ENCODE peak calls at places on chromosomes 2 and 18, in four cellular contexts. One of them, this sample, is unnamed.

GRCh38 chr18:26051845-26052244 is 38.6 kb downstream of the SS18 start:
- DNase-seq in GM12878: no peak
- DNase-seq in K562: no peak
- DNase-seq in HepG2: no peak
- DNase-seq in this sample: peak; percentile 34

GRCh38 chr18:74633652-74634352 is 36.1 kb downstream of the ZNF407 start:
- DNase-seq in GM12878: no peak
- DNase-seq in HepG2: no peak
- DNase-seq in K562: no peak
- DNase-seq in this sample: no peak

GRCh38 chr2:122136071-122136470 is 380.6 kb downstream of the TSN start:
- DNase-seq in HepG2: peak; percentile 56
- DNase-seq in GM12878: no peak
- DNase-seq in K562: peak; percentile 41
- DNase-seq in this sample: no peak

GRCh38 chr2:240822280-240822847 is 2.3 kb upstream of the KIF1A start:
- DNase-seq in HepG2: no peak
- DNase-seq in GM12878: no peak
- DNase-seq in K562: no peak
- DNase-seq in this sample: no peak

GRCh38 chr2:102186676-102187190 is at the start of gene IL1RL2:
- DNase-seq in HepG2: no peak
- DNase-seq in GM12878: no peak
- DNase-seq in K562: no peak
- DNase-seq in this sample: no peak

GRCh38 chr2:28274911-28275685 is 117.6 kb upstream of the FOSL2 start:
- DNase-seq in HepG2: no peak
- DNase-seq in K562: no peak
- DNase-seq in GM12878: no peak
- DNase-seq in this sample: peak; percentile 97

GRCh38 chr2:171247741-171248140 is 87.0 kb upstream of the TLK1 start:
- DNase-seq in HepG2: no peak
- DNase-seq in K562: no peak
- DNase-seq in GM12878: no peak
- DNase-seq in this sample: no peak

GRCh38 chr2:173343921-173344320 is 10.8 kb upstream of the CDCA7 start:
- DNase-seq in GM12878: no peak
- DNase-seq in K562: no peak
- DNase-seq in HepG2: no peak
- DNase-seq in this sample: no peak

GRCh38 chr2:70947556-70948184 is 12.0 kb downstream of the ATP6V1B1 start:
- DNase-seq in K562: no peak
- DNase-seq in GM12878: no peak
- DNase-seq in HepG2: no peak
- DNase-seq in this sample: peak; percentile 65

GRCh38 chr2:223649941-223650530 is 47.9 kb upstream of the SCG2 start:
- DNase-seq in K562: no peak
- DNase-seq in HepG2: no peak
- DNase-seq in GM12878: no peak
- DNase-seq in this sample: no peak

GRCh38 chr18:61738042-61738441 is 154.8 kb downstream of the RNF152 start:
- DNase-seq in HepG2: no peak
- DNase-seq in K562: no peak
- DNase-seq in GM12878: no peak
- DNase-seq in this sample: no peak

GRCh38 chr18:75075016-75075305 is 134.0 kb downstream of the PTGR3 start:
- DNase-seq in GM12878: no peak
- DNase-seq in K562: no peak
- DNase-seq in HepG2: no peak
- DNase-seq in this sample: no peak

GRCh38 chr2:97961534-97961933 is 34.2 kb downstream of the TMEM131 start:
- DNase-seq in K562: no peak
- DNase-seq in HepG2: no peak
- DNase-seq in GM12878: peak; percentile 65
- DNase-seq in this sample: no peak

GRCh38 chr18:36728345-36728744 is 100.5 kb downstream of the TPGS2 start:
- DNase-seq in K562: no peak
- DNase-seq in GM12878: no peak
- DNase-seq in HepG2: no peak
- DNase-seq in this sample: no peak

GRCh38 chr18:8773980-8774379 is 68.6 kb downstream of the MTCL1 start:
- DNase-seq in K562: no peak
- DNase-seq in HepG2: no peak
- DNase-seq in GM12878: no peak
- DNase-seq in this sample: no peak

GRCh38 chr2:48767330-48767729 is 11.8 kb upstream of the LHCGR start:
- DNase-seq in HepG2: no peak
- DNase-seq in K562: no peak
- DNase-seq in GM12878: no peak
- DNase-seq in this sample: no peak

GRCh38 chr2:73987948-73988700 is 3.4 kb downstream of the TET3 start:
- DNase-seq in HepG2: no peak
- DNase-seq in GM12878: no peak
- DNase-seq in K562: no peak
- DNase-seq in this sample: no peak

GRCh38 chr2:64063924-64064331 is 44.7 kb upstream of the VPS54 start:
- DNase-seq in HepG2: peak; percentile 21
- DNase-seq in GM12878: no peak
- DNase-seq in K562: no peak
- DNase-seq in this sample: peak; percentile 89
- TF ChIP-seq MYC in HepG2: no peak
- TF ChIP-seq MYC in GM12878: no peak
- TF ChIP-seq MYC in K562: no peak
- TF ChIP-seq MYC in this sample: no peak

DNA sequence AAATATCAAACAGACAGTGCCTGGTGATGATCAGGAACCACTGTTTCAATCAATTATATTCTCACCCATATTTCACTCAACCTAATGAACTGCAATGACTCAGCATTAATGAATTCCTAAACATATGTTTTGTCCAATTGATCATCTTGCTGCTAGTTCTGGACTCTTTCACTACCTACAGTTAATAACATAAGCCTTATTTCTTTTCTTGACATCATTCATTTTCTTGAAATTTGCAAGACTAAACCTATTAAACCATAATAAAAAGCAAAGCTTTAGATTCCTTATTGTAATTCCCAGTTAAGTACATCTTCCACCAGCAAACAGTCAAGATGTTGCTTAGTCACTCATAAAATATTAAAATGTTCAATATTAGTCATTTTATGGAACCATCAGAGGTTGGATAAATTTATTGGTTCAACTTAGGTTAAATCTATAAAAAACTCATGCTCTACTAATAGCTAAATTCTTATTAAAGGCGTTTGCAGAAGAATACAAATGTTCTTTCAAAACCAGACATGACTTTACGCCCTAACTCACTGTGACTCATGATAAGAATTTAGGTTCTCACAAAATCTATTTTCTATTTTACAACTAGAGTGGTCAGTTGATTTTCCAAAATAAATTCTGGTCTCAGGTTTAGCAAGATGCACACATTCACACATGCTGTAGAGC is 599.4 kb downstream of the RNF144A start:
- DNase-seq in K562: no peak
- DNase-seq in HepG2: no peak
- DNase-seq in GM12878: no peak
- DNase-seq in this sample: no peak
- TF ChIP-seq EZH2 in K562: no peak
- TF ChIP-seq EZH2 in HepG2: no peak
- TF ChIP-seq EZH2 in GM12878: no peak
- TF ChIP-seq EZH2 in this sample: no peak

GRCh38 chr2:72887032-72887835 is at the start of gene SPR:
- DNase-seq in K562: peak; percentile 88
- DNase-seq in HepG2: peak; percentile 68
- DNase-seq in GM12878: no peak
- DNase-seq in this sample: peak; percentile 70
- TF ChIP-seq MYC in K562: no peak
- TF ChIP-seq MYC in HepG2: peak; percentile 73
- TF ChIP-seq MYC in GM12878: no peak
- TF ChIP-seq MYC in this sample: no peak

GRCh38 chr2:206443735-206444527 is 599 bp downstream of the ADAM23 start:
- DNase-seq in K562: no peak
- DNase-seq in HepG2: no peak
- DNase-seq in GM12878: no peak
- DNase-seq in this sample: peak; percentile 50
- TF ChIP-seq EZH2 in K562: no peak
- TF ChIP-seq EZH2 in HepG2: peak; percentile 99
- TF ChIP-seq EZH2 in GM12878: peak; percentile 72
- TF ChIP-seq EZH2 in this sample: no peak

GRCh38 chr2:218643751-218644310 is 15.6 kb downstream of the ZNF142 start:
- DNase-seq in GM12878: no peak
- DNase-seq in K562: no peak
- DNase-seq in HepG2: no peak
- DNase-seq in this sample: no peak
- TF ChIP-seq MYC in GM12878: no peak
- TF ChIP-seq MYC in K562: no peak
- TF ChIP-seq MYC in HepG2: no peak
- TF ChIP-seq MYC in this sample: no peak

DNA sequence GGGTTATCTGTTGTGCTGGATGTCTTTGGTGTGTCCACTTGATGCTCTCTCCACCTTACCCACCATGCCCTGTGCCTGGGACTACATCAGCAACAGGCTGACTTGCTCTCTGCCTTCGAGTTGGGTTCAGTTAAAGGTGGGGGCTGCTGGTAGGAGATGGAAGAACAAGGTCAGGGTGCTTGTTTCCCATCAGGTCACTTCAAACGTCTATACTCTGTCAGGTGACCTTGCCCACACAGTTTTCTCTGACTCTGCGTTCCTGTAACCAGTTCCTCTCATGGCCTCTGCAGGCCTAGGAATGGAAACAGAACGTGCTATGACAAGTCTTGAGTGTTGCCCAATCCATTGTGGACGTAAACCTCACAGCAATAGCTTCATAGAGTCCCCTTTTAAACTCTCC is 38.4 kb upstream of the PAPOLG start:
- DNase-seq in GM12878: no peak
- DNase-seq in HepG2: peak; percentile 24
- DNase-seq in K562: no peak
- DNase-seq in this sample: no peak
- TF ChIP-seq EZH2 in GM12878: no peak
- TF ChIP-seq EZH2 in HepG2: no peak
- TF ChIP-seq EZH2 in K562: no peak
- TF ChIP-seq EZH2 in this sample: no peak

GRCh38 chr2:65070172-65070830 is 14.1 kb downstream of the CEP68 start:
- DNase-seq in GM12878: no peak
- DNase-seq in K562: no peak
- DNase-seq in HepG2: peak; percentile 84
- DNase-seq in this sample: peak; percentile 58
- TF ChIP-seq MYC in GM12878: no peak
- TF ChIP-seq MYC in K562: no peak
- TF ChIP-seq MYC in HepG2: no peak
- TF ChIP-seq MYC in this sample: no peak

GRCh38 chr2:175966839-175967238 is 35.2 kb downstream of the LNPK start:
- DNase-seq in GM12878: no peak
- DNase-seq in HepG2: no peak
- DNase-seq in K562: no peak
- DNase-seq in this sample: no peak
- TF ChIP-seq EZH2 in GM12878: no peak
- TF ChIP-seq EZH2 in HepG2: no peak
- TF ChIP-seq EZH2 in K562: no peak
- TF ChIP-seq EZH2 in this sample: no peak

GRCh38 chr2:31980674-31981356 is 30.0 kb downstream of the MEMO1 start:
- DNase-seq in GM12878: peak; percentile 76
- DNase-seq in K562: no peak
- DNase-seq in HepG2: peak; percentile 25
- DNase-seq in this sample: peak; percentile 65
- TF ChIP-seq MYC in GM12878: no peak
- TF ChIP-seq MYC in K562: no peak
- TF ChIP-seq MYC in HepG2: no peak
- TF ChIP-seq MYC in this sample: no peak

This sample was measured in endothelial cell of umbilical vein.